ENCODE peak calls at places on chromosomes 7 and 10, in five cellular contexts. F is mucosa of descending colon, G is HuH-7.5, C is OCI-LY7, X is posterior vena cava. T is an unnamed sample.

GRCh38 chr7:6030988-6031387 is at the start of gene ANKRD61:
- DNase-seq in F (no peak), G (no peak), C (no peak), X (no peak), T (no peak)

GRCh38 chr10:23157691-23158369 is 34.3 kb upstream of the PTF1A start:
- DNase-seq in F (no peak), G (peak; percentile 32), C (peak; percentile 64), X (no peak), T (no peak)

GRCh38 chr10:127485153-127485857 is 63.8 kb upstream of the NPS start:
- DNase-seq in F (no peak), G (no peak), C (no peak), X (no peak), T (peak; percentile 55)

GRCh38 chr10:122390271-122390670 is 15.8 kb downstream of the PLEKHA1 start:
- DNase-seq in F (no peak), G (no peak), C (peak; percentile 2), X (no peak), T (no peak)

GRCh38 chr10:62380002-62380401 is 5.8 kb downstream of the ZNF365 start:
- DNase-seq in F (no peak), G (no peak), C (no peak), X (no peak), T (peak; percentile 40)

GRCh38 chr7:156167417-156167807 is 355.1 kb upstream of the SHH start:
- DNase-seq in F (no peak), G (no peak), C (no peak), X (no peak), T (peak; percentile 13)

GRCh38 chr10:120422459-120422858 is 34.6 kb upstream of the PLPP4 start:
- DNase-seq in F (no peak), G (no peak), C (no peak), X (no peak), T (no peak)

GRCh38 chr10:42975558-42976352 is 101.1 kb upstream of the RET start:
- DNase-seq in F (peak; percentile 26), G (peak; percentile 15), C (peak; percentile 7), X (peak; percentile 70), T (peak; percentile 60)

GRCh38 chr7:157564518-157565177 is 227.8 kb downstream of the DNAJB6 start:
- DNase-seq in F (no peak), G (no peak), C (no peak), X (no peak), T (no peak)

GRCh38 chr7:77855371-77856083 is 57.0 kb downstream of the PHTF2 start:
- DNase-seq in F (no peak), G (no peak), C (no peak), X (no peak), T (no peak)

GRCh38 chr7:69177326-69177897 is 420.9 kb upstream of the AUTS2 start:
- DNase-seq in F (no peak), G (no peak), C (no peak), X (no peak), T (no peak)

GRCh38 chr7:117048854-117049321 is 95.6 kb downstream of the ST7 start:
- DNase-seq in F (no peak), G (no peak), C (no peak), X (no peak), T (no peak)

GRCh38 chr10:125155101-125155500 is 5.3 kb downstream of the CTBP2 start:
- DNase-seq in F (no peak), G (no peak), C (no peak), X (no peak), T (no peak)

GRCh38 chr7:30038182-30038980 is 10.2 kb downstream of the PLEKHA8 start:
- DNase-seq in F (no peak), G (no peak), C (no peak), X (no peak), T (no peak)

GRCh38 chr7:71555758-71556157 is 423.8 kb downstream of the GALNT17 start:
- DNase-seq in F (no peak), G (no peak), C (no peak), X (no peak), T (no peak)

GRCh38 chr10:3419719-3420495 is 247.3 kb upstream of the PITRM1 start:
- DNase-seq in F (no peak), G (no peak), C (no peak), X (no peak), T (no peak)

GRCh38 chr10:15843705-15844104 is 16.6 kb downstream of the MINDY3 start:
- DNase-seq in F (no peak), G (no peak), C (no peak), X (no peak), T (no peak)

GRCh38 chr7:140068033-140068432 is 5.3 kb upstream of the PARP12 start:
- DNase-seq in F (no peak), G (no peak), C (no peak), X (no peak), T (no peak)

GRCh38 chr7:25597881-25598456 is 369.7 kb upstream of the NPVF start:
- DNase-seq in F (no peak), G (no peak), C (no peak), X (no peak), T (no peak)

GRCh38 chr7:75727881-75728592 is 10.7 kb downstream of the HIP1 start:
- DNase-seq in F (peak; percentile 90), G (no peak), C (peak; percentile 53), X (no peak), T (no peak)

GRCh38 chr7:81161459-81162075 is 242.7 kb upstream of the SEMA3C start:
- DNase-seq in F (no peak), G (peak; percentile 28), C (no peak), X (no peak), T (no peak)

GRCh38 chr10:95485445-95485844 is 75.7 kb downstream of the SORBS1 start:
- DNase-seq in F (no peak), G (no peak), C (no peak), X (no peak), T (no peak)

GRCh38 chr7:113412410-113412809 is 294.1 kb upstream of the SMIM30 start:
- DNase-seq in F (no peak), G (no peak), C (no peak), X (no peak), T (no peak)

GRCh38 chr7:90512841-90513254 is 43.4 kb downstream of the PTTG1IP2 start:
- DNase-seq in F (no peak), G (no peak), C (no peak), X (no peak), T (no peak)

GRCh38 chr7:85454904-85455303 is 268.0 kb upstream of the SEMA3D start:
- DNase-seq in F (no peak), G (no peak), C (no peak), X (no peak), T (no peak)

GRCh38 chr10:24310104-24310503 is 101.2 kb downstream of the KIAA1217 start:
- DNase-seq in F (no peak), G (no peak), C (no peak), X (no peak), T (no peak)

GRCh38 chr10:27242951-27243551 is 2.5 kb upstream of the ACBD5 start:
- DNase-seq in F (peak; percentile 74), G (peak; percentile 47), C (peak; percentile 85), X (peak; percentile 81), T (peak; percentile 65)

GRCh38 chr10:132679217-132679595 is 106.7 kb downstream of the NKX6-2 start:
- DNase-seq in F (no peak), G (no peak), C (no peak), X (peak; percentile 72), T (peak; percentile 25)

GRCh38 chr7:5494683-5495561 is 71.3 kb upstream of the TNRC18 start:
- DNase-seq in F (peak; percentile 80), G (peak; percentile 98), C (peak; percentile 85), X (peak; percentile 91), T (peak; percentile 91)

GRCh38 chr7:1151156-1151555 is 8.8 kb downstream of the ZFAND2A start:
- DNase-seq in F (peak; percentile 49), G (no peak), C (peak; percentile 35), X (peak; percentile 76), T (no peak)

GRCh38 chr10:20492447-20492846 is 404.7 kb downstream of the NEBL start:
- DNase-seq in F (no peak), G (no peak), C (no peak), X (no peak), T (peak; percentile 45)